ENCODE peak calls at places on chromosomes 7 and 10, in six cellular contexts. B is RCC 7860; X is stimulated activated CD4-positive, alpha-beta T cell treated with anti-CD3 and anti-CD28 coated beads, Interleukin-12 subunit alpha, Interleukin-12 subunit beta, amount 100 ng/mL, for 48 hours; J is HCT116; L is GM13977; H is LoVo. D is an unnamed sample.

GRCh38 chr10:92727550-92727949 is 37.8 kb downstream of the HHEX start:
- DNase-seq in B (no peak), X (no peak), J (no peak), L (no peak), H (no peak), D (no peak)

GRCh38 chr10:94010886-94011285 is 17.2 kb downstream of the PLCE1 start:
- DNase-seq in B (no peak), X (no peak), J (no peak), L (no peak), H (no peak), D (no peak)

GRCh38 chr7:99459087-99459486 is 6.9 kb downstream of the ATP5MF start:
- DNase-seq in B (peak), X (peak), J (no peak), L (no peak), H (no peak), D (no peak)

GRCh38 chr10:110067960-110068770 is 60.4 kb downstream of the ADD3 start:
- DNase-seq in B (no peak), X (peak), J (no peak), L (peak), H (peak), D (no peak)

GRCh38 chr10:59829601-59830000 is 76.3 kb upstream of the MRLN start:
- DNase-seq in B (no peak), X (no peak), J (no peak), L (peak), H (no peak), D (no peak)

GRCh38 chr10:91987397-91988037 is 63.9 kb downstream of the BTAF1 start:
- DNase-seq in B (no peak), X (no peak), J (no peak), L (no peak), H (no peak), D (no peak)

GRCh38 chr7:152504367-152504766 is 68.6 kb upstream of the KMT2C start:
- DNase-seq in B (no peak), X (no peak), J (no peak), L (no peak), H (no peak), D (peak)

GRCh38 chr7:117427258-117427701 is at the start of gene ASZ1:
- DNase-seq in B (no peak), X (no peak), J (no peak), L (no peak), H (no peak), D (no peak)

GRCh38 chr7:134694299-134694698 is 47.6 kb downstream of the BPGM start:
- DNase-seq in B (no peak), X (no peak), J (no peak), L (peak), H (no peak), D (no peak)

GRCh38 chr10:128147064-128147463 is 20.8 kb upstream of the MKI67 start:
- DNase-seq in B (peak), X (no peak), J (no peak), L (no peak), H (no peak), D (no peak)

GRCh38 chr10:78438094-78438906 is 404.6 kb downstream of the RPS24 start:
- DNase-seq in B (no peak), X (no peak), J (no peak), L (no peak), H (no peak), D (no peak)

GRCh38 chr10:17819836-17820235 is 10.7 kb downstream of the MRC1 start:
- DNase-seq in B (no peak), X (no peak), J (no peak), L (no peak), H (no peak), D (no peak)

GRCh38 chr10:124543971-124544370 is 82.3 kb downstream of the LHPP start:
- DNase-seq in B (no peak), X (no peak), J (no peak), L (no peak), H (no peak), D (no peak)

GRCh38 chr10:7094781-7095180 is 316.1 kb downstream of the SFMBT2 start:
- DNase-seq in B (no peak), X (no peak), J (no peak), L (no peak), H (no peak), D (no peak)

GRCh38 chr7:117673839-117674238 is 194.0 kb downstream of the CFTR start:
- DNase-seq in B (peak), X (no peak), J (peak), L (peak), H (peak), D (no peak)

GRCh38 chr7:84647797-84648762 is 453.5 kb upstream of the SEMA3A start:
- DNase-seq in B (peak), X (no peak), J (no peak), L (no peak), H (no peak), D (no peak)

GRCh38 chr10:72682626-72683025 is 9.3 kb upstream of the MCU start:
- DNase-seq in B (peak), X (no peak), J (no peak), L (no peak), H (no peak), D (no peak)

GRCh38 chr10:22693371-22693784 is 21.0 kb downstream of the PIP4K2A start:
- DNase-seq in B (peak), X (no peak), J (no peak), L (no peak), H (no peak), D (no peak)

GRCh38 chr7:149495785-149496641 is 1.6 kb downstream of the ZNF746 start:
- DNase-seq in B (peak), X (no peak), J (no peak), L (no peak), H (peak), D (no peak)

GRCh38 chr10:132987671-132988571 is 45.6 kb upstream of the CFAP46 start:
- DNase-seq in B (peak), X (no peak), J (no peak), L (no peak), H (no peak), D (no peak)

GRCh38 chr7:99036531-99037175 is 107.3 kb downstream of the SMURF1 start:
- DNase-seq in B (peak), X (no peak), J (no peak), L (no peak), H (no peak), D (no peak)

GRCh38 chr10:101041252-101041761 is 10.3 kb downstream of the SFXN3 start:
- DNase-seq in B (peak), X (peak), J (peak), L (peak), H (peak), D (peak)

GRCh38 chr7:116227678-116228239 is 17.4 kb downstream of the TES start:
- DNase-seq in B (peak), X (no peak), J (no peak), L (no peak), H (no peak), D (no peak)

GRCh38 chr7:150972094-150972493 is 6.0 kb downstream of the KCNH2 start:
- DNase-seq in B (no peak), X (no peak), J (no peak), L (no peak), H (no peak), D (no peak)

GRCh38 chr10:110368556-110368955 is 63.8 kb upstream of the SMNDC1 start:
- DNase-seq in B (no peak), X (no peak), J (no peak), L (no peak), H (no peak), D (no peak)

GRCh38 chr10:11677480-11677879 is 64.7 kb upstream of the ECHDC3 start:
- DNase-seq in B (no peak), X (no peak), J (no peak), L (no peak), H (no peak), D (no peak)

GRCh38 chr7:122887198-122887597 is 938 bp upstream of the CADPS2 start:
- DNase-seq in B (peak), X (no peak), J (peak), L (peak), H (peak), D (peak)

GRCh38 chr10:35640474-35640873 is 1.6 kb downstream of the FZD8 start:
- DNase-seq in B (peak), X (no peak), J (no peak), L (peak), H (no peak), D (peak)

GRCh38 chr10:133276100-133276434 is 601 bp downstream of the ADAM8 start:
- DNase-seq in B (no peak), X (no peak), J (no peak), L (no peak), H (no peak), D (no peak)

GRCh38 chr10:12466701-12467100 is 117.4 kb downstream of the CAMK1D start:
- DNase-seq in B (no peak), X (no peak), J (no peak), L (no peak), H (no peak), D (no peak)

GRCh38 chr7:158325530-158326381 is 261.9 kb downstream of the PTPRN2 start:
- DNase-seq in B (no peak), X (no peak), J (no peak), L (no peak), H (no peak), D (no peak)

GRCh38 chr7:70937424-70937823 is 194.5 kb upstream of the GALNT17 start:
- DNase-seq in B (peak), X (no peak), J (no peak), L (no peak), H (no peak), D (no peak)